ENCODE peak calls at places on chromosomes 4 and X, in ten cellular contexts. One of them, this sample, is unnamed.

GRCh38 chrX:15202458-15203177 is 67.3 kb downstream of the ASB9 start:
- DNase-seq in epithelial cell of esophagus: no peak
- DNase-seq in endodermal cell: no peak
- DNase-seq in ascending aorta: no peak
- DNase-seq in left lung: no peak
- DNase-seq in progenitor cell of endocrine pancreas: no peak
- DNase-seq in GM20000: peak
- DNase-seq in mucosa of descending colon: no peak
- DNase-seq in right lobe of liver: no peak
- DNase-seq in kidney: no peak
- DNase-seq in this sample: no peak

GRCh38 chr4:177125656-177126055 is 184.0 kb upstream of the NEIL3 start:
- DNase-seq in epithelial cell of esophagus: peak
- DNase-seq in endodermal cell: no peak
- DNase-seq in ascending aorta: no peak
- DNase-seq in left lung: no peak
- DNase-seq in progenitor cell of endocrine pancreas: no peak
- DNase-seq in GM20000: no peak
- DNase-seq in mucosa of descending colon: no peak
- DNase-seq in right lobe of liver: no peak
- DNase-seq in kidney: no peak
- DNase-seq in this sample: no peak

GRCh38 chr4:85955614-85956295 is 404.1 kb downstream of the MAPK10 start:
- DNase-seq in epithelial cell of esophagus: peak
- DNase-seq in endodermal cell: no peak
- DNase-seq in ascending aorta: no peak
- DNase-seq in left lung: no peak
- DNase-seq in progenitor cell of endocrine pancreas: no peak
- DNase-seq in GM20000: no peak
- DNase-seq in mucosa of descending colon: no peak
- DNase-seq in right lobe of liver: no peak
- DNase-seq in kidney: no peak
- DNase-seq in this sample: no peak

GRCh38 chrX:63434665-63435064 is 83.5 kb upstream of the SPIN4 start:
- DNase-seq in epithelial cell of esophagus: peak
- DNase-seq in endodermal cell: peak
- DNase-seq in ascending aorta: no peak
- DNase-seq in left lung: no peak
- DNase-seq in progenitor cell of endocrine pancreas: no peak
- DNase-seq in GM20000: no peak
- DNase-seq in mucosa of descending colon: peak
- DNase-seq in right lobe of liver: no peak
- DNase-seq in kidney: no peak
- DNase-seq in this sample: no peak

GRCh38 chr4:19857405-19857804 is 394.3 kb upstream of the SLIT2 start:
- DNase-seq in epithelial cell of esophagus: no peak
- DNase-seq in endodermal cell: no peak
- DNase-seq in ascending aorta: no peak
- DNase-seq in left lung: no peak
- DNase-seq in progenitor cell of endocrine pancreas: no peak
- DNase-seq in GM20000: no peak
- DNase-seq in mucosa of descending colon: no peak
- DNase-seq in right lobe of liver: no peak
- DNase-seq in kidney: no peak
- DNase-seq in this sample: no peak

GRCh38 chr4:149161247-149161646 is 654.4 kb downstream of the IQCM start:
- DNase-seq in epithelial cell of esophagus: peak
- DNase-seq in endodermal cell: no peak
- DNase-seq in ascending aorta: no peak
- DNase-seq in left lung: no peak
- DNase-seq in progenitor cell of endocrine pancreas: no peak
- DNase-seq in GM20000: no peak
- DNase-seq in mucosa of descending colon: no peak
- DNase-seq in right lobe of liver: no peak
- DNase-seq in kidney: no peak
- DNase-seq in this sample: no peak

GRCh38 chr4:27692098-27692679 is 831.5 kb downstream of the STIM2 start:
- DNase-seq in epithelial cell of esophagus: peak
- DNase-seq in endodermal cell: peak
- DNase-seq in ascending aorta: no peak
- DNase-seq in left lung: no peak
- DNase-seq in progenitor cell of endocrine pancreas: no peak
- DNase-seq in GM20000: peak
- DNase-seq in mucosa of descending colon: peak
- DNase-seq in right lobe of liver: no peak
- DNase-seq in kidney: no peak
- DNase-seq in this sample: no peak

GRCh38 chr4:57320880-57321279 is 210.7 kb upstream of the IGFBP7 start:
- DNase-seq in epithelial cell of esophagus: no peak
- DNase-seq in endodermal cell: no peak
- DNase-seq in ascending aorta: no peak
- DNase-seq in left lung: no peak
- DNase-seq in progenitor cell of endocrine pancreas: no peak
- DNase-seq in GM20000: no peak
- DNase-seq in mucosa of descending colon: no peak
- DNase-seq in right lobe of liver: no peak
- DNase-seq in kidney: no peak
- DNase-seq in this sample: no peak

GRCh38 chr4:159823743-159824142 is 720.9 kb downstream of the RAPGEF2 start:
- DNase-seq in epithelial cell of esophagus: peak
- DNase-seq in endodermal cell: no peak
- DNase-seq in ascending aorta: no peak
- DNase-seq in left lung: no peak
- DNase-seq in progenitor cell of endocrine pancreas: no peak
- DNase-seq in GM20000: no peak
- DNase-seq in mucosa of descending colon: no peak
- DNase-seq in right lobe of liver: no peak
- DNase-seq in kidney: no peak
- DNase-seq in this sample: no peak

GRCh38 chrX:72079607-72080006 is 52.1 kb downstream of the RTL5 start:
- DNase-seq in epithelial cell of esophagus: no peak
- DNase-seq in endodermal cell: peak
- DNase-seq in ascending aorta: no peak
- DNase-seq in left lung: no peak
- DNase-seq in progenitor cell of endocrine pancreas: no peak
- DNase-seq in GM20000: no peak
- DNase-seq in mucosa of descending colon: no peak
- DNase-seq in right lobe of liver: no peak
- DNase-seq in kidney: no peak
- DNase-seq in this sample: no peak

GRCh38 chr4:188779586-188779985 is 640.3 kb downstream of the TRIML1 start:
- DNase-seq in epithelial cell of esophagus: peak
- DNase-seq in endodermal cell: no peak
- DNase-seq in ascending aorta: no peak
- DNase-seq in left lung: no peak
- DNase-seq in progenitor cell of endocrine pancreas: no peak
- DNase-seq in GM20000: no peak
- DNase-seq in mucosa of descending colon: no peak
- DNase-seq in right lobe of liver: no peak
- DNase-seq in kidney: no peak
- DNase-seq in this sample: no peak

GRCh38 chr4:76495166-76495565 is 60.1 kb downstream of the SHROOM3 start:
- DNase-seq in epithelial cell of esophagus: no peak
- DNase-seq in endodermal cell: no peak
- DNase-seq in ascending aorta: no peak
- DNase-seq in left lung: no peak
- DNase-seq in progenitor cell of endocrine pancreas: no peak
- DNase-seq in GM20000: no peak
- DNase-seq in mucosa of descending colon: no peak
- DNase-seq in right lobe of liver: no peak
- DNase-seq in kidney: no peak
- DNase-seq in this sample: no peak

GRCh38 chr4:103074598-103075434 is 1.7 kb downstream of the SLC9B2 start:
- DNase-seq in epithelial cell of esophagus: peak
- DNase-seq in endodermal cell: no peak
- DNase-seq in ascending aorta: no peak
- DNase-seq in left lung: no peak
- DNase-seq in progenitor cell of endocrine pancreas: no peak
- DNase-seq in GM20000: peak
- DNase-seq in mucosa of descending colon: no peak
- DNase-seq in right lobe of liver: no peak
- DNase-seq in kidney: no peak
- DNase-seq in this sample: peak

GRCh38 chrX:70079870-70080269 is 17.6 kb downstream of the OTUD6A start:
- DNase-seq in epithelial cell of esophagus: no peak
- DNase-seq in endodermal cell: no peak
- DNase-seq in ascending aorta: no peak
- DNase-seq in left lung: no peak
- DNase-seq in progenitor cell of endocrine pancreas: no peak
- DNase-seq in GM20000: no peak
- DNase-seq in mucosa of descending colon: no peak
- DNase-seq in right lobe of liver: no peak
- DNase-seq in kidney: no peak
- DNase-seq in this sample: no peak

GRCh38 chr4:129926936-129927335 is 831.0 kb downstream of the C4orf33 start:
- DNase-seq in epithelial cell of esophagus: peak
- DNase-seq in endodermal cell: no peak
- DNase-seq in ascending aorta: no peak
- DNase-seq in left lung: no peak
- DNase-seq in progenitor cell of endocrine pancreas: no peak
- DNase-seq in GM20000: no peak
- DNase-seq in mucosa of descending colon: no peak
- DNase-seq in right lobe of liver: no peak
- DNase-seq in kidney: no peak
- DNase-seq in this sample: no peak
- TF ChIP-seq CTCF in epithelial cell of esophagus: peak
- TF ChIP-seq CTCF in endodermal cell: peak
- TF ChIP-seq CTCF in ascending aorta: no peak
- TF ChIP-seq CTCF in left lung: no peak
- TF ChIP-seq CTCF in progenitor cell of endocrine pancreas: peak
- TF ChIP-seq CTCF in GM20000: no peak
- TF ChIP-seq CTCF in mucosa of descending colon: no peak
- TF ChIP-seq CTCF in right lobe of liver: peak
- TF ChIP-seq CTCF in kidney: peak
- TF ChIP-seq CTCF in this sample: no peak

DNA sequence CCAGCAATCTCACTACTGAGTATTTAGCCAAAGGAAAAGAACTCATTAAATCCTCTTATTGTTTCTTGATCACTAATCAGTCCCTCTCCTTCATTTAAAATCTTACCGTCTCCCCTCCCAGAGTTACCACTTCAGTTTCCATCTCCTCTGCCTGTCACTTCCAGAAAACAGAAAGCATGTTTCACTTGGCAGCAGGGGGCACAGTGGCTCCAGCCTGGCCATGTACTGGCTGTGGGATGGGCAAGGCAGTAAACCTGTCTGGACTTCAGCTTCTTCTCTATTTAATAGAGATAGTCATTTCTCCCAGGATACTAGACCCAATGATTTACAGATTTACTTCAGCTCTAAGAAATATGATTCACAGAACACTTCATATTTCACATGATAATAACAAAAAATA is 63.2 kb downstream of the CD40LG start:
- DNase-seq in epithelial cell of esophagus: peak
- DNase-seq in endodermal cell: peak
- DNase-seq in ascending aorta: no peak
- DNase-seq in left lung: peak
- DNase-seq in progenitor cell of endocrine pancreas: no peak
- DNase-seq in GM20000: peak
- DNase-seq in mucosa of descending colon: peak
- DNase-seq in right lobe of liver: no peak
- DNase-seq in kidney: no peak
- DNase-seq in this sample: no peak
- TF ChIP-seq CTCF in epithelial cell of esophagus: peak
- TF ChIP-seq CTCF in endodermal cell: peak
- TF ChIP-seq CTCF in ascending aorta: peak
- TF ChIP-seq CTCF in left lung: peak
- TF ChIP-seq CTCF in progenitor cell of endocrine pancreas: no peak
- TF ChIP-seq CTCF in GM20000: no peak
- TF ChIP-seq CTCF in mucosa of descending colon: no peak
- TF ChIP-seq CTCF in right lobe of liver: no peak
- TF ChIP-seq CTCF in kidney: peak
- TF ChIP-seq CTCF in this sample: peak

DNA sequence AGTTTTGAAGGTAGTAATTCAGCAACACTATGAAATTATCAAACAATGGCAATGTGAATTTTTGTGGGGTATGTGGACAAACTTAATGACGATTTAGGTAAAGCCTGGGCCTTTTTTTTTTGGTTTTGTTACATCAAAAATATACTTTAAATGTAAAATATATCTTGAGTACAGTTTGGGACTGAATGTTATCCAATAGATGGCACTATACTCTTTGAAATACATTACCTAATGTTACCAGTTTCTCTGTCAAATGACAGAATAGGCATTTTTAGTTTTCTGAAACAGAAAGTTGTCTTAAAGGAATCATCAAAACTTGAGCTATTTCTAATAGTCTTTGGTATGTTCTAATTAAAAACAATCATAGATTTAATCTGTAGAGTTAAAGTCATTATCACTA is 1651.9 kb downstream of the C4orf33 start:
- DNase-seq in epithelial cell of esophagus: peak
- DNase-seq in endodermal cell: no peak
- DNase-seq in ascending aorta: no peak
- DNase-seq in left lung: no peak
- DNase-seq in progenitor cell of endocrine pancreas: no peak
- DNase-seq in GM20000: no peak
- DNase-seq in mucosa of descending colon: no peak
- DNase-seq in right lobe of liver: no peak
- DNase-seq in kidney: no peak
- DNase-seq in this sample: no peak
- TF ChIP-seq CTCF in epithelial cell of esophagus: peak
- TF ChIP-seq CTCF in endodermal cell: peak
- TF ChIP-seq CTCF in ascending aorta: no peak
- TF ChIP-seq CTCF in left lung: no peak
- TF ChIP-seq CTCF in progenitor cell of endocrine pancreas: peak
- TF ChIP-seq CTCF in GM20000: no peak
- TF ChIP-seq CTCF in mucosa of descending colon: no peak
- TF ChIP-seq CTCF in right lobe of liver: no peak
- TF ChIP-seq CTCF in kidney: no peak
- TF ChIP-seq CTCF in this sample: peak

DNA sequence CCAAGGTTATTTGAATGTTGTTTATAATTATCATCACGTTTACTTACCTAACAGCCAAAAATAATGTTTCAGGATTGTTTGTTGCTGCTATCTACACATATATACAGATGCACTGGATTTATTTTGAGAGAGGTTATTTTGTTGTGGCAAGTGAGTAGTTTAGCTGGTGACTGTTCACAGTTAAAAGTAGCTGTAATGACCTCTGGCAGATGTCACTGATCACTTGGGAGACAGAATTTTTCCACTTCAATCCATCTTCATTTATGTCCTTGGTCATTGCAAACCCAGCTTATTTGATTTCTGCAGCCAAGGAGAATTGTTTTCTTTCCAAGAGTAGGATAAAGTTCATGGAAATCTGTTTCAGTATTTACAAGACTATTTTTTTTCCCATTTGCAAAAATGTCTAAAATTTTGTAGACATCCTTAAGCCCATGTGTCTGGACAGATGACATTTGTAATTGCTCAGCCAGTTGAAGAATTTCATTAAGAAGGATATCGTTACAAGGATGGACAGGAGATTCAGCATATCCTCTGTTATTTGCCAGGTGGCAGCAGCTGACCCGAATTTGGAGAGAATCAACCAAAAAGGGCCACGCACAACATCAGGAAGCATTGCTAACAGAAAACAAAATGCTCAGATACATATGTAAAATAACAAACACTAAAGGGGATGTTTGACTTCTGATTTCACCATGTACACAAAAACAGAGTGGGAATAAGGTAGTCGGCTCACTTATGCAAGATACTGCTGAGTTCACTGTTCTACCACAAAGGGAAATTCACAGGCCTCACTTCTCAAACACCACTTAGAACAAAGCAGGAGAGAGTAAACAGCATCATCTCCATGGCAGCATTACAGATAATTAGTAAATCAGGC is 64.5 kb downstream of the GPRIN3 start:
- DNase-seq in epithelial cell of esophagus: no peak
- DNase-seq in endodermal cell: no peak
- DNase-seq in ascending aorta: no peak
- DNase-seq in left lung: no peak
- DNase-seq in progenitor cell of endocrine pancreas: no peak
- DNase-seq in GM20000: no peak
- DNase-seq in mucosa of descending colon: no peak
- DNase-seq in right lobe of liver: no peak
- DNase-seq in kidney: no peak
- DNase-seq in this sample: no peak
- TF ChIP-seq CTCF in epithelial cell of esophagus: no peak
- TF ChIP-seq CTCF in endodermal cell: peak
- TF ChIP-seq CTCF in ascending aorta: no peak
- TF ChIP-seq CTCF in left lung: no peak
- TF ChIP-seq CTCF in progenitor cell of endocrine pancreas: no peak
- TF ChIP-seq CTCF in GM20000: no peak
- TF ChIP-seq CTCF in mucosa of descending colon: no peak
- TF ChIP-seq CTCF in right lobe of liver: no peak
- TF ChIP-seq CTCF in kidney: no peak
- TF ChIP-seq CTCF in this sample: no peak